ENCODE peak calls at places on chromosomes 2 and 18, in four cellular contexts. X, T, N and L are unnamed samples.

GRCh38 chr2:30509716-30510115 is 62.7 kb downstream of the LCLAT1 start:
- DNase-seq in T (no peak), X (no peak), N (no peak), L (no peak)

GRCh38 chr2:23589220-23589647 is 204.3 kb downstream of the KLHL29 start:
- DNase-seq in X (peak), N (no peak), T (no peak), L (no peak)

GRCh38 chr2:77005522-77005921 is 516.7 kb downstream of the LRRTM4 start:
- DNase-seq in T (no peak), N (no peak), X (no peak), L (no peak)

GRCh38 chr2:114442545-114442944 is at the start of gene DPP10:
- DNase-seq in X (no peak), T (peak), N (peak), L (no peak)

GRCh38 chr18:58054041-58054733 is 10.2 kb downstream of the NEDD4L start:
- DNase-seq in X (peak), N (no peak), T (peak), L (no peak)

GRCh38 chr2:109144721-109145120 is 15.7 kb downstream of the SH3RF3 start:
- DNase-seq in T (no peak), N (no peak), X (no peak), L (no peak)

GRCh38 chr2:23604731-23605130 is 219.8 kb downstream of the KLHL29 start:
- DNase-seq in X (peak), T (no peak), N (no peak), L (no peak)

GRCh38 chr18:55136864-55137263 is 177.6 kb upstream of the CCDC68 start:
- DNase-seq in X (no peak), N (no peak), T (peak), L (no peak)

GRCh38 chr2:96324716-96325037 is 440 bp upstream of the ITPRIPL1 start:
- DNase-seq in T (no peak), X (no peak), N (no peak), L (no peak)

GRCh38 chr2:196413821-196414274 is 225.7 kb upstream of the CCDC150 start:
- DNase-seq in X (no peak), T (no peak), N (no peak), L (no peak)

GRCh38 chr18:58391113-58391892 is 237.6 kb downstream of the ALPK2 start:
- DNase-seq in N (no peak), X (no peak), T (peak), L (no peak)

GRCh38 chr2:86337235-86338099 is at the start of gene REEP1:
- DNase-seq in N (peak), X (no peak), T (peak), L (peak)

DNA sequence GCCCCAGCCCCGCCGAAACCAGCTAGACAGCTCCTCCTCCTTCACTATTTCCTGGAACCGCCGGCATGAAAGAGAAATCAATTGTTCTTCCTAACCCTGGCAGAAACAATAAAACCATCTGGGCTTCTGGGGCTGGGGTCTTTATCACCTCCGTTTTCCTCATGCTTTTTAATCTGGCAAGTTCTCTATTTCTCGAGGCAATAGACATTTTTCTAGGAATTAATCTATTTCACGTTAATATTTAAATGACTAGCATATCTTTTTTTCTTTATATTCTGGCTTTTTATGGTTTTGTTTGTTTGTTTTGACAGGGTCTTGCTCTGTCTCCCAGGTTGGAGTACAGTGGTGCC is 1.4 kb upstream of the KIF1A start:
- DNase-seq in T (no peak), N (no peak), X (no peak), L (no peak)
- H3K4me3 ChIP-seq in T (no peak), N (no peak), X (no peak), L (no peak)

DNA sequence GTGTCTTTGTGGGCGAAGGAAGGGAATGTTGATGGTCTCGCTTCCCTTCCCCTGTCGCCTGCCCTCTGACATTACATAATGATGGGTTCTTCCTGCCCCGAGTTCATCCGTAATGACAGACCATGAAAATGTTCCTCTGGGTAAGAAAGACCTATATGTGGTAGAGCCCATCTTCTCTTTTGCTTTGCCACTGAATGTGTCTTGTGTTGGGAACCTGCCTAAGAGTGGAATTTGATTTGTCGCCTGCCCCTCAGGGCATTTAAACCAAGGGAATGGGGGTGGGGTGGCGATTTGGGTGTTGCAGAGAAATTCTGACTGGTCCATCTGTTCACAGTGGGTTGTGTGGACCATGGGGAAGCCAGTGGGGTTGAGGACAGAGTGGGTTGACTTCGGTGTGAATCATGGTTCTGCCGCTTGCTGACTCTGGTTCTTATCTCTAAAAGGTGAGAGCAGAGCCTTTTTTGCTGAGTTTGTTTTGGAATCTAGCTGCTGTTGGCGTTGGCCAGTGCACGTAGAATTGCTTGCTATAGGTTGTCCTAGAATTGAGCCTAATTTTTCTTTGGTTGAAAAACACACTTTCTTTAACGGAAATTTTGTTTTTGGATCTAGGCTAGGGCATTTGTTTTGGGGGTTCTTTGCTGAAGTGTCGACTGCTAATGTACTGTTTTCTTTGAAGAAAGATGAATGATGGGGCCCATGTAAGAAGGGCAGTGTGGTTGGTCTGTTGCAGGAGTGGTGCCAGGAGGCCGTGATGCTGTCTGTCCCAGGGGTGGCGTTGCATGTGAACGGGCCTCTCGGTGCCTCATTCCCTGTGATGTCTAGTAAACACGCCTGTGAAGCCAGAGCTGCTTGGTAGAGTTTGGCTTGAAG is 1.3 kb downstream of the INPP4A start:
- DNase-seq in N (peak), X (no peak), T (peak), L (no peak)
- H3K4me3 ChIP-seq in N (peak), X (peak), T (peak), L (peak)

GRCh38 chr2:73269686-73270465 is 14.4 kb downstream of the FBXO41 start:
- DNase-seq in X (no peak), T (no peak), N (no peak), L (no peak)
- H3K4me3 ChIP-seq in X (no peak), T (no peak), N (no peak), L (no peak)

GRCh38 chr2:233354500-233354924 is 218 bp downstream of the DGKD start:
- DNase-seq in N (peak), X (no peak), T (peak), L (no peak)
- H3K4me3 ChIP-seq in N (peak), X (peak), T (peak), L (peak)

DNA sequence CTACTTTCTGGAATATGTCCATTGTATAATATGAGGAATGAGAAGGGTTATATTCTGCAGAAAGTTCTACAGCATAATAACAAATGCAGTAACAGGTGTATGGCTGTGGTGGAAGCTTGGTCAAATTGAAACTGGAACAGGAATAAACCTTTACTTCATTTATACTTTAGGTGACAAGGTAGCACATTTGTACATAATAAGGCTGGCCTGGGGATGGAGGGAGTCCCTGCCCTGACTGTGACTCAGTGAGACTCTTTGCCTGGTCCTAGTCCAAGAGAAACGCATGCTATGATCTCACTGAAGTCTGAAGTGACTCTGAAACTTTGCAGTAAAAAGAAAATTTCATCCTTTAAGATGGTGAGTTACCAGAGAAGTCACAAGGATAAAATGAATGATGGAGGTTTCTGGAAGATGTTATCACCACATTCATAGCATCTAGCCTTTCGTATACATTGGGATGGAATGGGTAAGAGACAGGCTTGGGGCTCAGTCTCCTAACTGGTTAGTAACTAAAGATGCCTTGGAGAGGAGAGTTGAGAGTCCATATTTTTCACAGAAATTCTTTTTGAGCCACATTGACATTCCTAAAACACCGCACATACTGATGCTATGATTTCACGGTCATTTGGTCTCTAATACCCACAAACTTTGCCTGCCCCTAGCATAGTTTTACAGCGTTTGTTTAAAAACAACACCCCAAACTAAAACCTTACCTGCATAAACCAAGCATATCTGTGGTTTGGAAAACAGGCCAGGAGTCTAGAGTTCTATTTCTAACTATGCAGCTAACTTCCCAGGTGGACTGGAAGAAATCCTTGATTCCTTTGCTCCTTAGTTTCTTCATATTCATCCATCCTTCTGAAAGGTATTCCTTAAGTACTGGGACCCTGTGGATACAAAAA is 42.4 kb upstream of the NABP1 start:
- DNase-seq in X (no peak), T (peak), N (no peak), L (no peak)
- H3K4me3 ChIP-seq in X (no peak), T (peak), N (no peak), L (no peak)

GRCh38 chr2:111692311-111692710 is 191.7 kb downstream of the ANAPC1 start:
- DNase-seq in X (no peak), T (no peak), N (no peak), L (no peak)
- H3K4me3 ChIP-seq in X (no peak), T (no peak), N (no peak), L (no peak)

GRCh38 chr2:75801234-75801982 is 90.7 kb upstream of the GCFC2 start:
- DNase-seq in T (no peak), N (no peak), X (no peak), L (no peak)
- H3K4me3 ChIP-seq in T (no peak), N (no peak), X (no peak), L (no peak)